ENCODE peak calls at places on chromosomes 4 and X, in four cellular contexts. One of them, this sample, is unnamed.

GRCh38 chr4:177671387-177671786 is 229.2 kb upstream of the AGA start:
- DNase-seq in mesendoderm: no peak
- DNase-seq in IMR-90: no peak
- DNase-seq in H1: no peak
- DNase-seq in this sample: no peak

GRCh38 chr4:15149842-15150592 is 147.7 kb downstream of the CPEB2 start:
- DNase-seq in H1: peak; percentile 62
- DNase-seq in IMR-90: peak; percentile 76
- DNase-seq in mesendoderm: peak; percentile 87
- DNase-seq in this sample: peak; percentile 77

GRCh38 chrX:38903093-38903492 is 101.8 kb downstream of the MID1IP1 start:
- DNase-seq in H1: no peak
- DNase-seq in IMR-90: no peak
- DNase-seq in mesendoderm: no peak
- DNase-seq in this sample: no peak

GRCh38 chrX:8190341-8190830 is 19.3 kb upstream of the VCX2 start:
- DNase-seq in mesendoderm: no peak
- DNase-seq in IMR-90: no peak
- DNase-seq in H1: no peak
- DNase-seq in this sample: no peak

GRCh38 chr4:64520393-64520792 is 111.1 kb upstream of the TECRL start:
- DNase-seq in H1: no peak
- DNase-seq in mesendoderm: no peak
- DNase-seq in IMR-90: no peak
- DNase-seq in this sample: no peak

GRCh38 chrX:123830309-123830708 is 29.5 kb upstream of the XIAP start:
- DNase-seq in mesendoderm: no peak
- DNase-seq in H1: no peak
- DNase-seq in IMR-90: no peak
- DNase-seq in this sample: no peak

GRCh38 chrX:152025656-152026440 is 51.4 kb upstream of the GABRE start:
- DNase-seq in IMR-90: no peak
- DNase-seq in mesendoderm: no peak
- DNase-seq in H1: no peak
- DNase-seq in this sample: no peak

GRCh38 chrX:634306-634958 is 3.8 kb downstream of the SHOX start:
- DNase-seq in mesendoderm: no peak
- DNase-seq in H1: peak; percentile 59
- DNase-seq in IMR-90: no peak
- DNase-seq in this sample: no peak

GRCh38 chr4:27787195-27787594 is 926.6 kb downstream of the STIM2 start:
- DNase-seq in H1: no peak
- DNase-seq in mesendoderm: no peak
- DNase-seq in IMR-90: no peak
- DNase-seq in this sample: no peak

GRCh38 chr4:26197018-26197779 is 123.6 kb upstream of the RBPJ start:
- DNase-seq in H1: no peak
- DNase-seq in mesendoderm: no peak
- DNase-seq in IMR-90: peak; percentile 97
- DNase-seq in this sample: peak; percentile 88

GRCh38 chr4:152640058-152640921 is 39.5 kb downstream of the TMEM154 start:
- DNase-seq in H1: no peak
- DNase-seq in mesendoderm: no peak
- DNase-seq in IMR-90: peak; percentile 28
- DNase-seq in this sample: peak; percentile 38

GRCh38 chr4:14877246-14878220 is 124.7 kb upstream of the CPEB2 start:
- DNase-seq in IMR-90: no peak
- DNase-seq in mesendoderm: no peak
- DNase-seq in H1: no peak
- DNase-seq in this sample: no peak

GRCh38 chr4:30757357-30757756 is 37.2 kb downstream of the PCDH7 start:
- DNase-seq in IMR-90: peak; percentile 92
- DNase-seq in mesendoderm: no peak
- DNase-seq in H1: no peak
- DNase-seq in this sample: peak; percentile 75

GRCh38 chr4:85475631-85476233 is 782 bp downstream of the ARHGAP24 start:
- DNase-seq in H1: peak; percentile 52
- DNase-seq in mesendoderm: no peak
- DNase-seq in IMR-90: no peak
- DNase-seq in this sample: peak; percentile 63

GRCh38 chrX:11129546-11129945 is 18.4 kb downstream of the HCCS start:
- DNase-seq in mesendoderm: peak; percentile 22
- DNase-seq in IMR-90: no peak
- DNase-seq in H1: no peak
- DNase-seq in this sample: no peak

GRCh38 chr4:31083451-31083850 is 363.3 kb downstream of the PCDH7 start:
- DNase-seq in mesendoderm: no peak
- DNase-seq in H1: no peak
- DNase-seq in IMR-90: no peak
- DNase-seq in this sample: no peak

GRCh38 chrX:118571829-118572228 is 76.2 kb downstream of the DOCK11 start:
- DNase-seq in IMR-90: no peak
- DNase-seq in H1: no peak
- DNase-seq in mesendoderm: no peak
- DNase-seq in this sample: peak; percentile 34

GRCh38 chrX:68697465-68698125 is 50.1 kb downstream of the STARD8 start:
- DNase-seq in IMR-90: no peak
- DNase-seq in H1: no peak
- DNase-seq in mesendoderm: no peak
- DNase-seq in this sample: no peak

GRCh38 chr4:141636771-141637460 is 533 bp downstream of the IL15 start:
- DNase-seq in H1: peak; percentile 70
- DNase-seq in IMR-90: peak; percentile 64
- DNase-seq in mesendoderm: peak; percentile 65
- DNase-seq in this sample: peak; percentile 79

GRCh38 chr4:10276152-10276551 is 159.6 kb upstream of the WDR1 start:
- DNase-seq in IMR-90: no peak
- DNase-seq in H1: no peak
- DNase-seq in mesendoderm: no peak
- DNase-seq in this sample: no peak

GRCh38 chr4:121148621-121149020 is 15.5 kb downstream of the TNIP3 start:
- DNase-seq in mesendoderm: no peak
- DNase-seq in H1: no peak
- DNase-seq in IMR-90: no peak
- DNase-seq in this sample: no peak

GRCh38 chrX:4451591-4451990 is 738.1 kb upstream of the PRKX start:
- DNase-seq in H1: no peak
- DNase-seq in IMR-90: no peak
- DNase-seq in mesendoderm: no peak
- DNase-seq in this sample: no peak

GRCh38 chrX:43974736-43975135 is 1.5 kb upstream of the NDP start:
- DNase-seq in IMR-90: no peak
- DNase-seq in H1: no peak
- DNase-seq in mesendoderm: no peak
- DNase-seq in this sample: no peak

GRCh38 chr4:159048166-159048886 is 54.6 kb upstream of the RAPGEF2 start:
- DNase-seq in mesendoderm: peak; percentile 62
- DNase-seq in H1: no peak
- DNase-seq in IMR-90: peak; percentile 79
- DNase-seq in this sample: peak; percentile 39

GRCh38 chrX:10656214-10656613 is 35.8 kb upstream of the MID1 start:
- DNase-seq in mesendoderm: no peak
- DNase-seq in H1: no peak
- DNase-seq in IMR-90: no peak
- DNase-seq in this sample: no peak

GRCh38 chr4:154973636-154974035 is 192.6 kb downstream of the RBM46 start:
- DNase-seq in IMR-90: no peak
- DNase-seq in H1: no peak
- DNase-seq in mesendoderm: no peak
- DNase-seq in this sample: no peak

GRCh38 chrX:40578039-40578438 is 2.7 kb upstream of the ATP6AP2 start:
- DNase-seq in IMR-90: no peak
- DNase-seq in H1: no peak
- DNase-seq in mesendoderm: no peak
- DNase-seq in this sample: no peak

GRCh38 chr4:76585897-76586360 is 150.9 kb downstream of the SHROOM3 start:
- DNase-seq in IMR-90: no peak
- DNase-seq in mesendoderm: peak; percentile 98
- DNase-seq in H1: peak; percentile 87
- DNase-seq in this sample: peak; percentile 85

GRCh38 chr4:72348701-72349100 is 220.3 kb downstream of the ADAMTS3 start:
- DNase-seq in mesendoderm: no peak
- DNase-seq in H1: no peak
- DNase-seq in IMR-90: no peak
- DNase-seq in this sample: no peak

GRCh38 chr4:121183359-121183758 is 19.2 kb upstream of the TNIP3 start:
- DNase-seq in IMR-90: no peak
- DNase-seq in H1: no peak
- DNase-seq in mesendoderm: no peak
- DNase-seq in this sample: no peak

GRCh38 chr4:139975830-139976272 is 178.1 kb downstream of the MAML3 start:
- DNase-seq in H1: no peak
- DNase-seq in mesendoderm: no peak
- DNase-seq in IMR-90: peak; percentile 56
- DNase-seq in this sample: peak; percentile 67

DNA sequence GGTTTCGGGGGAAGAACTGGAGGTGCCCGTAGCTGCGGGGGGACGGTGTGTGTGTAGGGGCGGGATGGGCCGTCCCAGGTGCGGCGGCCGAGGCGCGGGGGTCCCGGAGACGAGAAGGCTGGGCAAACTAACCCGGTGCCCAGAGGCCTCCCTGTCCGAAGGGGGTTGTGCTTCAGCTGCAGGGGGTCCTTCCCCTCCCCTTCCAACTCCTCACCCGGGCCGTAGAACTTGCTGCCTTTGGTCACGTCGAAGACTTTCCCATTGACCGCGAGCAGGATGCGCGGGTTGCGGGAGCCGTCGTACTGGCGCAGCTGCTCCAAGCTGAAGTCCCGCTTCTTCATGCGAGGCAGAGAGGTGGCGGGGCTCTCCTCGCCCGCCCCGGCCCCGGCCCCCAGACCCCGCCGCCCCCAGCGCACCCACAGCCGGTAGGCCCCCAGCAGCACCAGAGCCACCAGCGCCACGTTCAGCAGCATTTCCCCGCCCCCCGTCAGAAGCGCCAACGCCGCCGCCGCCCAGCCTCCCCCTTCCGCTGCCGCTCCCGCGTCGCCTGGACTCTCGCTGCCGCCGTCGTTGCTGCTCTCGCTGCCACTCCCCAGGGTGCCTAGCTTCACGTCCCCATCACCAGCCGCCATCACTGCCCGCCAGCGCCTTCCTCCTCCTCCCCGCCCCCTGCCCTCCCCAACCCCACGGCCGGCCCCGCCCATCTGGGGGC is at the start of gene PGRMC2:
- DNase-seq in mesendoderm: peak; percentile 76
- DNase-seq in H1: peak; percentile 67
- DNase-seq in IMR-90: peak; percentile 37
- DNase-seq in this sample: peak; percentile 51
- H3K23ac ChIP-seq in mesendoderm: peak within 1 kb of the TSS; percentile 52
- H3K23ac ChIP-seq in H1: no peak within 1 kb of the TSS
- H3K23ac ChIP-seq in IMR-90: peak within 1 kb of the TSS; percentile 98
- H3K23ac ChIP-seq in this sample: no peak within 1 kb of the TSS

GRCh38 chrX:22136711-22137110 is 104.6 kb downstream of the PHEX start:
- DNase-seq in mesendoderm: no peak
- DNase-seq in IMR-90: peak; percentile 7
- DNase-seq in H1: no peak
- DNase-seq in this sample: peak; percentile 48
- H3K4me3 ChIP-seq in mesendoderm: no peak overlapping the region
- H3K4me3 ChIP-seq in IMR-90: no peak overlapping the region
- H3K4me3 ChIP-seq in H1: no peak overlapping the region
- H3K4me3 ChIP-seq in this sample: peak overlapping the region; percentile 40

GRCh38 chr4:3229964-3230363 is 19.0 kb upstream of the MSANTD1 start:
- DNase-seq in H1: no peak
- DNase-seq in IMR-90: no peak
- DNase-seq in mesendoderm: no peak
- DNase-seq in this sample: no peak
- H3K23ac ChIP-seq in H1: no peak overlapping the region
- H3K23ac ChIP-seq in IMR-90: no peak overlapping the region
- H3K23ac ChIP-seq in mesendoderm: no peak overlapping the region
- H3K23ac ChIP-seq in this sample: no peak overlapping the region

GRCh38 chrX:134530845-134531244 is 70.9 kb downstream of the HPRT1 start:
- DNase-seq in IMR-90: no peak
- DNase-seq in H1: no peak
- DNase-seq in mesendoderm: no peak
- DNase-seq in this sample: no peak

GRCh38 chrX:134537179-134537945 is 77.4 kb downstream of the HPRT1 start:
- DNase-seq in IMR-90: peak; percentile 72
- DNase-seq in H1: no peak
- DNase-seq in mesendoderm: peak; percentile 74
- DNase-seq in this sample: peak; percentile 87

GRCh38 chrX:134533352-134533751 is 73.4 kb downstream of the HPRT1 start:
- DNase-seq in IMR-90: no peak
- DNase-seq in H1: no peak
- DNase-seq in mesendoderm: no peak
- DNase-seq in this sample: no peak

GRCh38 chrX:134538316-134538715 is 78.4 kb downstream of the HPRT1 start:
- DNase-seq in mesendoderm: no peak
- DNase-seq in H1: no peak
- DNase-seq in IMR-90: no peak
- DNase-seq in this sample: peak; percentile 53

DNA sequence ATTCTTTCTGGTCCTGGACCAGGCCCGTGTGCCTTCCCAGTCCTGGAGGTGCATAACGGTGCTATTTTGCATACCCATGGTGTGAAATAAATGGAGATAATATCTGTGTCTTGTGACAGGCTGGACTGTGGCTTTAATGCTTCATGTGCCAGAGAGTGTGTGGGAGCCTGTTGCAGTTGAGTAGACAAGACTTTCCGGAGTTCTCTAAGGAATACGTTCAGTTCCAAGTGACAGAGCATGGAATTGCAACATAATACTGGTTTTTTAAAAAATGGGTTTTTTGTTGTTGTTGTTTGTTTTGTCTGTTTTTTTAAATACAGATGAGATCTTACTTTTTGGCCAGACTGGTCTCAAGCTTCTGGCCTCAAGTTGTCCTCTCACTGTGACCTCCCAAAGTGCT is 74.0 kb downstream of the HPRT1 start:
- DNase-seq in H1: no peak
- DNase-seq in mesendoderm: no peak
- DNase-seq in IMR-90: no peak
- DNase-seq in this sample: no peak
- H3K4me3 ChIP-seq in H1: no peak overlapping the region
- H3K4me3 ChIP-seq in mesendoderm: no peak overlapping the region
- H3K4me3 ChIP-seq in IMR-90: no peak overlapping the region
- H3K4me3 ChIP-seq in this sample: no peak overlapping the region

This sample was measured in mesenchymal stem cell.